ENCODE peak calls at places on chromosome 1, in five cellular contexts. N is aorta, D is AG04450, R is dorsolateral prefrontal cortex, J is breast epithelium. I is an unnamed sample.

GRCh38 chr1:225454733-225455132 is 26.9 kb upstream of the LBR start:
- DNase-seq in N (no peak), D (no peak), R (peak; percentile 82), J (no peak), I (peak; percentile 77)

GRCh38 chr1:92329356-92330129 is 30.7 kb downstream of the RPAP2 start:
- DNase-seq in N (no peak), D (no peak), R (no peak), J (no peak), I (no peak)

GRCh38 chr1:198220428-198220827 is 63.6 kb downstream of the NEK7 start:
- DNase-seq in N (no peak), D (no peak), R (no peak), J (no peak), I (no peak)

GRCh38 chr1:228452194-228453021 is 34.8 kb upstream of the RNF187 start:
- DNase-seq in N (no peak), D (no peak), R (no peak), J (no peak), I (peak; percentile 59)

GRCh38 chr1:167305705-167306277 is 85.1 kb downstream of the POU2F1 start:
- DNase-seq in N (no peak), D (no peak), R (no peak), J (no peak), I (peak; percentile 52)

GRCh38 chr1:32886012-32886827 is at the start of gene HPCA:
- DNase-seq in N (peak; percentile 68), D (no peak), R (no peak), J (no peak), I (peak; percentile 90)

GRCh38 chr1:233738850-233739249 is 124.9 kb downstream of the KCNK1 start:
- DNase-seq in N (no peak), D (no peak), R (no peak), J (no peak), I (no peak)

GRCh38 chr1:118110580-118110979 is 74.4 kb downstream of the SPAG17 start:
- DNase-seq in N (no peak), D (no peak), R (no peak), J (no peak), I (no peak)

GRCh38 chr1:19662313-19662712 is 2.4 kb upstream of the HTR6 start:
- DNase-seq in N (no peak), D (no peak), R (no peak), J (no peak), I (no peak)

GRCh38 chr1:50710099-50710498 is 250.0 kb downstream of the FAF1 start:
- DNase-seq in N (no peak), D (no peak), R (no peak), J (no peak), I (no peak)

GRCh38 chr1:214587165-214587564 is 15.8 kb upstream of the CENPF start:
- DNase-seq in N (no peak), D (no peak), R (no peak), J (no peak), I (no peak)

GRCh38 chr1:230752407-230752806 is 5.2 kb downstream of the CAPN9 start:
- DNase-seq in N (no peak), D (no peak), R (peak; percentile 88), J (peak; percentile 39), I (peak; percentile 61)

GRCh38 chr1:1091344-1092148 is 17.4 kb upstream of the RNF223 start:
- DNase-seq in N (peak; percentile 41), D (no peak), R (peak; percentile 37), J (no peak), I (no peak)

GRCh38 chr1:226457307-226457712 is 49.4 kb upstream of the PARP1 start:
- DNase-seq in N (no peak), D (no peak), R (no peak), J (no peak), I (no peak)

GRCh38 chr1:10918531-10918930 is 93.9 kb upstream of the TARDBP start:
- DNase-seq in N (no peak), D (peak; percentile 8), R (no peak), J (no peak), I (no peak)

GRCh38 chr1:55420021-55420420 is 204.9 kb upstream of the USP24 start:
- DNase-seq in N (no peak), D (no peak), R (no peak), J (no peak), I (no peak)

GRCh38 chr1:41537257-41537656 is 52.8 kb upstream of the EDN2 start:
- DNase-seq in N (peak; percentile 76), D (no peak), R (no peak), J (no peak), I (no peak)

GRCh38 chr1:115717541-115717940 is 51.0 kb downstream of the CASQ2 start:
- DNase-seq in N (peak; percentile 54), D (no peak), R (peak; percentile 50), J (no peak), I (no peak)

GRCh38 chr1:4180066-4180735 is 280.1 kb upstream of the C1orf174 start:
- DNase-seq in N (no peak), D (no peak), R (no peak), J (peak; percentile 11), I (no peak)

GRCh38 chr1:172845371-172845770 is 186.5 kb downstream of the FASLG start:
- DNase-seq in N (no peak), D (no peak), R (no peak), J (no peak), I (no peak)

GRCh38 chr1:241888232-241888631 is 40.2 kb downstream of the EXO1 start:
- DNase-seq in N (no peak), D (peak; percentile 21), R (no peak), J (no peak), I (no peak)

GRCh38 chr1:180527270-180527669 is 24.9 kb upstream of the ACBD6 start:
- DNase-seq in N (no peak), D (no peak), R (no peak), J (no peak), I (no peak)

GRCh38 chr1:55127827-55128343 is 87.3 kb downstream of the USP24 start:
- DNase-seq in N (no peak), D (peak; percentile 10), R (no peak), J (no peak), I (no peak)

GRCh38 chr1:56803561-56804156 is 15.5 kb downstream of the FYB2 start:
- DNase-seq in N (no peak), D (no peak), R (no peak), J (no peak), I (peak; percentile 29)

GRCh38 chr1:56064705-56065104 is 514.7 kb downstream of the PLPP3 start:
- DNase-seq in N (no peak), D (no peak), R (no peak), J (no peak), I (no peak)